ENCODE peak calls at places on chromosomes 13 and 19, in eight cellular contexts. M is PC-9, I is OCI-LY7, N is PC-3, G is MM.1S, O is SK-N-SH, R is GM23338, P is HCT116. X is an unnamed sample.

GRCh38 chr19:14103310-14103709 is 12.8 kb upstream of the SAMD1 start:
- DNase-seq in R (no peak), M (no peak), N (no peak), G (peak; percentile 62), P (no peak), I (no peak), O (no peak), X (no peak)

GRCh38 chr13:30334663-30335386 is 27.5 kb upstream of the KATNAL1 start:
- DNase-seq in P (peak; percentile 59), O (peak; percentile 38), G (no peak), N (peak; percentile 44), R (peak; percentile 82), M (no peak), I (peak; percentile 60), X (no peak)

GRCh38 chr13:110108348-110109139 is 198.4 kb downstream of the COL4A1 start:
- DNase-seq in O (peak; percentile 91), P (peak; percentile 53), N (peak; percentile 80), I (no peak), M (peak; percentile 86), R (peak; percentile 70), G (peak; percentile 59), X (peak; percentile 91)

GRCh38 chr13:75877092-75877491 is 241.0 kb downstream of the LMO7 start:
- DNase-seq in O (no peak), G (no peak), M (no peak), R (peak; percentile 42), N (no peak), I (no peak), P (no peak), X (no peak)

GRCh38 chr13:100673376-100673830 is 1.2 kb downstream of the TMTC4 start:
- DNase-seq in O (peak; percentile 62), R (peak; percentile 52), G (no peak), P (no peak), I (no peak), M (no peak), N (no peak), X (peak; percentile 27)

GRCh38 chr13:51995677-51996551 is 15.3 kb downstream of the ATP7B start:
- DNase-seq in I (no peak), O (no peak), N (no peak), M (no peak), P (no peak), R (peak; percentile 33), G (no peak), X (no peak)

GRCh38 chr13:37869756-37870488 is at the start of gene TRPC4:
- DNase-seq in N (peak; percentile 54), P (no peak), O (peak; percentile 33), I (no peak), G (no peak), M (peak; percentile 71), R (peak; percentile 84), X (peak; percentile 78)

GRCh38 chr19:45924891-45925447 is 10.4 kb upstream of the NANOS2 start:
- DNase-seq in P (peak; percentile 39), M (no peak), R (no peak), N (peak; percentile 10), G (no peak), I (no peak), O (no peak), X (no peak)

GRCh38 chr13:113150545-113151365 is 7.7 kb upstream of the PROZ start:
- DNase-seq in G (no peak), M (no peak), P (no peak), N (no peak), R (no peak), O (no peak), I (no peak), X (no peak)

GRCh38 chr13:26508885-26509284 is 48.6 kb upstream of the WASF3 start:
- DNase-seq in M (no peak), R (no peak), I (no peak), P (no peak), O (no peak), N (peak; percentile 88), G (no peak), X (no peak)

GRCh38 chr19:35715981-35716734 is 1.6 kb upstream of the KMT2B start:
- DNase-seq in O (peak; percentile 81), R (peak; percentile 41), N (peak; percentile 33), I (no peak), P (no peak), M (no peak), G (peak; percentile 18), X (peak; percentile 80)

GRCh38 chr13:30585748-30586262 is 31.9 kb upstream of the USPL1 start:
- DNase-seq in G (no peak), N (peak; percentile 89), R (no peak), M (no peak), P (no peak), I (no peak), O (no peak), X (no peak)

GRCh38 chr19:22491746-22492145 is 69.6 kb upstream of the ZNF98 start:
- DNase-seq in N (no peak), G (no peak), I (no peak), M (no peak), P (no peak), R (no peak), O (no peak), X (no peak)

DNA sequence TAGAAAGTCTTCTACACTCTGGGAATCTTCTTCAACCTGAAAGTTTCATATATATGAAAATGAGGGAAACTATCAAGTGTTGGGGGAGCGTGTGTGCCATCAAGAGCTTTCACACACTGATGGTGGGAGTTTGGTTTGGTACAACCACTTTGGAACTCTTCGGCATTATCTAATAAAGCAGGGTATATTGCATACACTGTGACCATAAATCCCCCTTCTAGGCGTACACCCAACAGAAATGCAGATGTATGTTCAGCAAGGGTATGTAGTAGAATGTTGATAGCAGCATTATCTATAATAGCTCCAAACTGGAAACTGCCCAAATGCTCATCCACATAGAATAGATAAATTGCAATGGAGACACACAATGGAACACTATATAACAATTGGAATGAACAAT is 70.7 kb downstream of the FAM216B start:
- DNase-seq in M (no peak), O (no peak), G (no peak), I (no peak), P (no peak), N (no peak), R (no peak), X (no peak)
- H3K9me2 ChIP-seq in M (no peaks in the 10 kb centered on the region), O (no peaks in the 10 kb centered on the region), G (no peaks in the 10 kb centered on the region), I (no peaks in the 10 kb centered on the region), P (no peaks in the 10 kb centered on the region), N (no peaks in the 10 kb centered on the region), R (no peaks in the 10 kb centered on the region), X (no peaks in the 10 kb centered on the region)

DNA sequence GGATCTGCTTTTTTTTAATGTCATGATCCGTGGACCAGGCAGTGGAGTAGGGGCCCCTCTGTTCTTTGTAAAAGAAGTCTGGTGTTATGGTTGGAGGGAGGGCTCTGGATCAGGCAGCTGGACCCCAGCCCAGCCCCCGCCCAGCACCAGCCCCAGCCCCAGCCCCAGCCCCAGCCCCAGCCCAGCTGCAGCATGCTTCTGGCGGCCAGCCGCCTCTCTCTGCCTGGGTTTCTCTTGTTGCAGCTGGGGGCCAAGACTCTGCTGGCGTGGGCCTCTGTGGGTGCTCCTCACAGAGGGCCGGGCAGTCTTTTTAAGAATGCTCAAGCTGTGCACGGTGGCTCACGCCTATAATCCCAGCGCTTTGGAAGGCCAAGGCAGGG is 17.9 kb downstream of the DOT1L start:
- DNase-seq in P (no peak), R (no peak), G (no peak), O (no peak), I (no peak), N (no peak), M (no peak), X (no peak)
- TF ChIP-seq CTCF in P (no peak), R (no peak), G (no peak), O (no peak), I (no peak), N (no peak), M (no peak), X (no peak)

GRCh38 chr13:25462301-25463125 is 90.7 kb downstream of the ATP8A2 start:
- DNase-seq in G (no peak), N (no peak), I (no peak), M (no peak), O (no peak), R (no peak), P (no peak), X (peak; percentile 11)

GRCh38 chr13:25468330-25469178 is 96.8 kb downstream of the ATP8A2 start:
- DNase-seq in O (peak; percentile 94), P (no peak), R (peak; percentile 73), N (no peak), I (no peak), G (no peak), M (no peak), X (peak; percentile 66)

GRCh38 chr13:25463496-25463895 is 91.7 kb downstream of the ATP8A2 start:
- DNase-seq in I (no peak), N (peak; percentile 41), O (no peak), P (no peak), G (no peak), M (no peak), R (no peak), X (no peak)

GRCh38 chr13:25469179-25469545 is 97.4 kb downstream of the ATP8A2 start:
- DNase-seq in R (peak; percentile 69), N (no peak), G (no peak), P (no peak), I (no peak), M (no peak), O (no peak), X (no peak)

DNA sequence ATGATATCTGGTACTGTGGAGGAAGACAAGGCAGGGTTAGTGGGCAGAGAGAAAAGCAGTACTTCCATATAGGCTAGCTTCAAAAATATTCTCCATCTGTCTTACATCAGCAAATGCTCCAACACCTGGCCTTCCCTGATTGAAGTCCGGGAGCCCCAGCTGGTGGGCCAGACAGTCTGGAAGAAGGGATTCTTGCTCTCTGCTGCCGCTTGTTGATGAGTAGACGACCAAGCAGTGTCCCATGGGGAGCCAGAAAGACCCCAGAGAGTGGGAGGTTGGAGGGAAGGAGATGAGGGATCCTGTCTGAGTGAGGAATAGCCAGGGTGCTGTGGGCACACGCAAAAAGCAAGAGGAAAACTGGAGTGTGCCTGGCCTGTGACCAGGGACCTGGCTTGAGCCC is 95.1 kb downstream of the ATP8A2 start:
- DNase-seq in I (no peak), O (no peak), N (no peak), P (no peak), G (no peak), M (no peak), R (no peak), X (no peak)
- H3K9me2 ChIP-seq in I (no peaks in the 10 kb centered on the region), O (no peaks in the 10 kb centered on the region), N (no peaks in the 10 kb centered on the region), P (no peaks in the 10 kb centered on the region), G (no peaks in the 10 kb centered on the region), M (no peaks in the 10 kb centered on the region), R (no peaks in the 10 kb centered on the region), X (no peaks in the 10 kb centered on the region)

DNA sequence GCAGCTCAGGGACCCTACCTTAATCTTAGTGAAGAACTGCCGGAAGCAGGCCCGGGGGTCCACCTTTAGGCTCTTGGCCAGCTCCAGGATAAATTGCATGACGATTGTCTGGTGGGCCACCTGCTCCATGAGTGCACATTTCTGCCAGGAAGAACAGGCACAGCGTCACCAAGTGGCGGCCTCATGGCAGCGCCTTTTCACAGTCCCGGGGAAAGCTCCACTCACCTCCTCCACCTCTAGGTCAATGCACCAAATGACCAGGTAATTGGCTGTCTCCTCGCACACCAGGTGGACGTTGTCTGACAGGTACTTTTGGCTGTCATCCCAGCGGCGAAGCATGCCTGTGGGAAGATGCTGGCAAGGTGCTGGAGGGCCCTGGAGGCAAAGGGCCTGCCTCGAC is 8.3 kb downstream of the CDC37 start:
- DNase-seq in I (no peak), M (no peak), P (no peak), O (no peak), R (no peak), N (no peak), G (no peak), X (no peak)
- TF ChIP-seq CTCF in I (no peak), M (no peak), P (no peak), O (no peak), R (no peak), N (peak; percentile 9), G (no peak), X (no peak)

GRCh38 chr13:41420146-41420545 is 37.2 kb upstream of the RGCC start:
- DNase-seq in G (no peak), O (no peak), R (no peak), I (no peak), P (no peak), N (no peak), M (no peak), X (no peak)
- H3K9me2 ChIP-seq in G (no peaks in the 10 kb centered on the region), O (no peaks in the 10 kb centered on the region), R (no peaks in the 10 kb centered on the region), I (no peaks in the 10 kb centered on the region), P (no peaks in the 10 kb centered on the region), N (no peaks in the 10 kb centered on the region), M (no peaks in the 10 kb centered on the region), X (no peaks in the 10 kb centered on the region)